ENCODE peak calls at places on chromosomes 5 and 9, in ten cellular contexts. One of them, this sample, is unnamed.

GRCh38 chr5:124277767-124278536 is 468.5 kb downstream of the ZNF608 start:
- DNase-seq in hepatocyte: no peak
- DNase-seq in spleen: no peak
- DNase-seq in AG10803: no peak
- DNase-seq in cardiac fibroblast: no peak
- DNase-seq in GM06990: no peak
- DNase-seq in AG04450: no peak
- DNase-seq in tibial artery: no peak
- DNase-seq in Peyer's patch: no peak
- DNase-seq in right atrium auricular region: no peak
- DNase-seq in this sample: no peak

GRCh38 chr5:10999714-11000113 is 238.7 kb upstream of the DAP start:
- DNase-seq in GM06990: no peak
- DNase-seq in hepatocyte: no peak
- DNase-seq in spleen: no peak
- DNase-seq in Peyer's patch: no peak
- DNase-seq in AG04450: no peak
- DNase-seq in right atrium auricular region: no peak
- DNase-seq in cardiac fibroblast: no peak
- DNase-seq in tibial artery: no peak
- DNase-seq in AG10803: no peak
- DNase-seq in this sample: no peak

GRCh38 chr9:68749579-68750159 is 44.6 kb downstream of the PIP5K1B start:
- DNase-seq in spleen: no peak
- DNase-seq in AG10803: no peak
- DNase-seq in right atrium auricular region: no peak
- DNase-seq in tibial artery: no peak
- DNase-seq in Peyer's patch: no peak
- DNase-seq in hepatocyte: no peak
- DNase-seq in GM06990: no peak
- DNase-seq in cardiac fibroblast: no peak
- DNase-seq in AG04450: no peak
- DNase-seq in this sample: no peak

GRCh38 chr9:71734953-71735352 is 33.4 kb downstream of the CEMIP2 start:
- DNase-seq in right atrium auricular region: no peak
- DNase-seq in tibial artery: no peak
- DNase-seq in Peyer's patch: no peak
- DNase-seq in GM06990: no peak
- DNase-seq in cardiac fibroblast: no peak
- DNase-seq in hepatocyte: no peak
- DNase-seq in AG04450: no peak
- DNase-seq in spleen: no peak
- DNase-seq in AG10803: no peak
- DNase-seq in this sample: no peak

GRCh38 chr9:33473216-33473615 is 508 bp downstream of the NOL6 start:
- DNase-seq in spleen: peak
- DNase-seq in AG04450: no peak
- DNase-seq in tibial artery: peak
- DNase-seq in Peyer's patch: no peak
- DNase-seq in GM06990: no peak
- DNase-seq in cardiac fibroblast: no peak
- DNase-seq in hepatocyte: no peak
- DNase-seq in right atrium auricular region: no peak
- DNase-seq in AG10803: no peak
- DNase-seq in this sample: peak

GRCh38 chr9:110911659-110912473 is 126.4 kb downstream of the LPAR1 start:
- DNase-seq in cardiac fibroblast: peak
- DNase-seq in AG04450: no peak
- DNase-seq in GM06990: no peak
- DNase-seq in right atrium auricular region: no peak
- DNase-seq in hepatocyte: no peak
- DNase-seq in Peyer's patch: no peak
- DNase-seq in tibial artery: no peak
- DNase-seq in spleen: no peak
- DNase-seq in AG10803: peak
- DNase-seq in this sample: no peak

GRCh38 chr9:74742792-74743389 is 144.8 kb downstream of the TRPM6 start:
- DNase-seq in GM06990: no peak
- DNase-seq in AG10803: peak
- DNase-seq in hepatocyte: peak
- DNase-seq in right atrium auricular region: no peak
- DNase-seq in spleen: no peak
- DNase-seq in Peyer's patch: no peak
- DNase-seq in AG04450: peak
- DNase-seq in tibial artery: no peak
- DNase-seq in cardiac fibroblast: peak
- DNase-seq in this sample: no peak

GRCh38 chr9:31390352-31391025 is 994.0 kb upstream of the ACO1 start:
- DNase-seq in cardiac fibroblast: no peak
- DNase-seq in right atrium auricular region: no peak
- DNase-seq in GM06990: no peak
- DNase-seq in AG04450: no peak
- DNase-seq in AG10803: no peak
- DNase-seq in tibial artery: no peak
- DNase-seq in hepatocyte: no peak
- DNase-seq in Peyer's patch: no peak
- DNase-seq in spleen: no peak
- DNase-seq in this sample: no peak

GRCh38 chr5:144583493-144584154 is 413.0 kb downstream of the KCTD16 start:
- DNase-seq in tibial artery: no peak
- DNase-seq in hepatocyte: no peak
- DNase-seq in GM06990: no peak
- DNase-seq in cardiac fibroblast: no peak
- DNase-seq in right atrium auricular region: no peak
- DNase-seq in AG10803: no peak
- DNase-seq in AG04450: no peak
- DNase-seq in spleen: no peak
- DNase-seq in Peyer's patch: no peak
- DNase-seq in this sample: no peak

GRCh38 chr5:118854819-118855218 is 133.5 kb downstream of the DTWD2 start:
- DNase-seq in cardiac fibroblast: no peak
- DNase-seq in tibial artery: no peak
- DNase-seq in hepatocyte: no peak
- DNase-seq in GM06990: no peak
- DNase-seq in AG10803: no peak
- DNase-seq in Peyer's patch: no peak
- DNase-seq in AG04450: no peak
- DNase-seq in right atrium auricular region: no peak
- DNase-seq in spleen: no peak
- DNase-seq in this sample: no peak

GRCh38 chr5:177605078-177605477 is 5.1 kb downstream of the B4GALT7 start:
- DNase-seq in AG10803: no peak
- DNase-seq in right atrium auricular region: peak
- DNase-seq in hepatocyte: no peak
- DNase-seq in Peyer's patch: no peak
- DNase-seq in AG04450: no peak
- DNase-seq in spleen: no peak
- DNase-seq in GM06990: no peak
- DNase-seq in cardiac fibroblast: no peak
- DNase-seq in tibial artery: no peak
- DNase-seq in this sample: no peak

DNA sequence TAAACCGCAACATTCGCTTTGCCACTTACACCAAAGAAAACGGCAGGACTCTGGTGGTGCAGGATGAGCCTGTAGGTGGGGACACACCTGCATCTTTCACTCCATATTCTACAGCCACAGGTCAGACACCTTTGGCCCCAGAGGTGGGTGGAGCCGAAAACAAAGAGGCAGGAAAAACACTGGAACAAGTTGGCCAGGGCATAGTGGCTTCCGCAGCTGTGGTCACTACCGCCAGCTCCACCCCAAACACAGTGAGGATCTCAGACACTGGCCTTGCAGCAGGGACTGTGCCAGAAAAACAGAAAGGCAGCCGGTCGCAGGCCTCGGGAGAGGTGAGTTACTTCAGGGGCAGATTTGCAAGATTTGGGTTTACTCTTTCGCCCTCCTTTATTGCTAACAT is 33.8 kb downstream of the KDM3B start:
- DNase-seq in AG10803: no peak
- DNase-seq in AG04450: no peak
- DNase-seq in spleen: no peak
- DNase-seq in cardiac fibroblast: no peak
- DNase-seq in hepatocyte: no peak
- DNase-seq in GM06990: no peak
- DNase-seq in tibial artery: no peak
- DNase-seq in Peyer's patch: no peak
- DNase-seq in right atrium auricular region: no peak
- DNase-seq in this sample: no peak
- TF ChIP-seq CTCF in AG10803: no peak
- TF ChIP-seq CTCF in AG04450: no peak
- TF ChIP-seq CTCF in spleen: no peak
- TF ChIP-seq CTCF in cardiac fibroblast: no peak
- TF ChIP-seq CTCF in hepatocyte: no peak
- TF ChIP-seq CTCF in GM06990: no peak
- TF ChIP-seq CTCF in tibial artery: no peak
- TF ChIP-seq CTCF in Peyer's patch: no peak
- TF ChIP-seq CTCF in right atrium auricular region: no peak
- TF ChIP-seq CTCF in this sample: no peak

GRCh38 chr9:19087601-19088000 is 15.1 kb downstream of the HAUS6 start:
- DNase-seq in tibial artery: no peak
- DNase-seq in AG04450: peak
- DNase-seq in AG10803: no peak
- DNase-seq in GM06990: no peak
- DNase-seq in cardiac fibroblast: peak
- DNase-seq in spleen: no peak
- DNase-seq in Peyer's patch: peak
- DNase-seq in hepatocyte: no peak
- DNase-seq in right atrium auricular region: no peak
- DNase-seq in this sample: no peak

DNA sequence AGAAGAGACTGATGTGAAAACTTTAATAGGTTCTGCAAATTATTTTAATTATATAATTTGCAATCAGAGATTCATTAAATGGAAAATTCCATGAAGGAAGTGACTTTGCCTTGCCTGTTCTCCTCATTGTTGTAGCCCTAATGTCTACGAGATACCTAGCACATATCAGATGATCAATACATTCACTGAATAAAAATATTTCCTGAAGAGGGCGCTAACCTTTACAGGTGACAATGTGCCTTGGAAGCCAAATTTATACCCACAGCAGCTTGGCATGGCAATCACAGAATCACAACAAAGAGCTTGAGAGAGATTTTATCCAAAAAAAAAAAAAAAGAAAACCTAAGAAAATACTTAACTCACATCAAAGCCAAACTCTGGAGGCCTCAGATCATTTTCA is 17.4 kb downstream of the HAUS6 start:
- DNase-seq in GM06990: no peak
- DNase-seq in tibial artery: no peak
- DNase-seq in hepatocyte: peak
- DNase-seq in cardiac fibroblast: peak
- DNase-seq in right atrium auricular region: no peak
- DNase-seq in AG04450: no peak
- DNase-seq in spleen: no peak
- DNase-seq in AG10803: peak
- DNase-seq in Peyer's patch: no peak
- DNase-seq in this sample: no peak
- TF ChIP-seq CTCF in GM06990: peak
- TF ChIP-seq CTCF in tibial artery: no peak
- TF ChIP-seq CTCF in hepatocyte: peak
- TF ChIP-seq CTCF in cardiac fibroblast: peak
- TF ChIP-seq CTCF in right atrium auricular region: no peak
- TF ChIP-seq CTCF in AG04450: peak
- TF ChIP-seq CTCF in spleen: no peak
- TF ChIP-seq CTCF in AG10803: peak
- TF ChIP-seq CTCF in Peyer's patch: peak
- TF ChIP-seq CTCF in this sample: peak

DNA sequence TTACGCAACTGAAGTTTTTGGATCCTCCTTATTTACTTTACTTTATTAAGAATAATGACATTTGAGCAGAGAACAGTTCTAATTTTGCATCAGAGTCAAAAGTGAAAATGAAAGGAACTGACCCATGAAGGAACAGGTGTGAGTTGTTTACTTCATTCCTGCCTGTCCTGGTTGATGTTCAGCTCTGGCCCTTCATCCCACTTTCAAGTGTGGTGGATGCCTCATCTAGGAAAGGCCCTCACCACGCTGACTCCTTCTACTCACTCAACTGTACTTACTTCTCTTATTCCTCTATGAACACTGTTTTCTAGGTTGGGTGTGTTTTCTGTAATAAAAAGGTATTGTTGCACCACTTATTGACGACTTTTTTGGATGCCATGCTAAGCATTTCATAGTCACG is 61.8 kb upstream of the PLEKHG4B start:
- DNase-seq in AG04450: no peak
- DNase-seq in tibial artery: no peak
- DNase-seq in cardiac fibroblast: no peak
- DNase-seq in hepatocyte: no peak
- DNase-seq in Peyer's patch: no peak
- DNase-seq in AG10803: no peak
- DNase-seq in spleen: no peak
- DNase-seq in right atrium auricular region: no peak
- DNase-seq in GM06990: no peak
- DNase-seq in this sample: no peak
- TF ChIP-seq CTCF in AG04450: no peak
- TF ChIP-seq CTCF in tibial artery: no peak
- TF ChIP-seq CTCF in cardiac fibroblast: no peak
- TF ChIP-seq CTCF in hepatocyte: no peak
- TF ChIP-seq CTCF in Peyer's patch: no peak
- TF ChIP-seq CTCF in AG10803: no peak
- TF ChIP-seq CTCF in spleen: no peak
- TF ChIP-seq CTCF in right atrium auricular region: no peak
- TF ChIP-seq CTCF in GM06990: no peak
- TF ChIP-seq CTCF in this sample: no peak

GRCh38 chr5:151041577-151042268 is 21.3 kb downstream of the GPX3 start:
- DNase-seq in cardiac fibroblast: no peak
- DNase-seq in tibial artery: no peak
- DNase-seq in hepatocyte: no peak
- DNase-seq in AG04450: no peak
- DNase-seq in GM06990: no peak
- DNase-seq in AG10803: no peak
- DNase-seq in spleen: peak
- DNase-seq in Peyer's patch: peak
- DNase-seq in right atrium auricular region: no peak
- DNase-seq in this sample: no peak

GRCh38 chr5:151038801-151039238 is 18.4 kb downstream of the GPX3 start:
- DNase-seq in Peyer's patch: no peak
- DNase-seq in right atrium auricular region: no peak
- DNase-seq in cardiac fibroblast: peak
- DNase-seq in hepatocyte: no peak
- DNase-seq in spleen: peak
- DNase-seq in AG04450: no peak
- DNase-seq in GM06990: no peak
- DNase-seq in AG10803: no peak
- DNase-seq in tibial artery: peak
- DNase-seq in this sample: no peak

GRCh38 chr5:151039665-151040064 is 19.3 kb downstream of the GPX3 start:
- DNase-seq in hepatocyte: no peak
- DNase-seq in GM06990: no peak
- DNase-seq in spleen: peak
- DNase-seq in AG04450: no peak
- DNase-seq in AG10803: no peak
- DNase-seq in tibial artery: no peak
- DNase-seq in cardiac fibroblast: no peak
- DNase-seq in right atrium auricular region: no peak
- DNase-seq in Peyer's patch: no peak
- DNase-seq in this sample: no peak

GRCh38 chr5:151038292-151038745 is 17.9 kb downstream of the GPX3 start:
- DNase-seq in AG10803: no peak
- DNase-seq in hepatocyte: no peak
- DNase-seq in tibial artery: peak
- DNase-seq in cardiac fibroblast: no peak
- DNase-seq in right atrium auricular region: no peak
- DNase-seq in Peyer's patch: no peak
- DNase-seq in GM06990: no peak
- DNase-seq in AG04450: no peak
- DNase-seq in spleen: peak
- DNase-seq in this sample: no peak

GRCh38 chr5:151040211-151040747 is 19.9 kb downstream of the GPX3 start:
- DNase-seq in AG10803: no peak
- DNase-seq in spleen: peak
- DNase-seq in tibial artery: peak
- DNase-seq in cardiac fibroblast: peak
- DNase-seq in hepatocyte: peak
- DNase-seq in right atrium auricular region: no peak
- DNase-seq in Peyer's patch: no peak
- DNase-seq in GM06990: no peak
- DNase-seq in AG04450: no peak
- DNase-seq in this sample: no peak
- TF ChIP-seq CTCF in AG10803: no peak
- TF ChIP-seq CTCF in spleen: no peak
- TF ChIP-seq CTCF in tibial artery: no peak
- TF ChIP-seq CTCF in cardiac fibroblast: peak
- TF ChIP-seq CTCF in hepatocyte: no peak
- TF ChIP-seq CTCF in right atrium auricular region: no peak
- TF ChIP-seq CTCF in Peyer's patch: no peak
- TF ChIP-seq CTCF in GM06990: no peak
- TF ChIP-seq CTCF in AG04450: no peak
- TF ChIP-seq CTCF in this sample: no peak

This sample was measured in osteocyte.